ENCODE peak calls at places on chromosomes 13 and 19, in nine cellular contexts. One of them, this sample, is unnamed.

GRCh38 chr19:11247391-11247790 is 8.0 kb downstream of the ANGPTL8 start:
- DNase-seq in lower lobe of right lung: no peak
- DNase-seq in AG04450: no peak
- DNase-seq in Peyer's patch: no peak
- DNase-seq in neural progenitor cell: no peak
- DNase-seq in astrocyte of the spinal cord: no peak
- DNase-seq in Panc1: no peak
- DNase-seq in lower leg skin: no peak
- DNase-seq in spleen: no peak
- DNase-seq in this sample: no peak

GRCh38 chr13:88086577-88086976 is 415.4 kb downstream of the SLITRK5 start:
- DNase-seq in lower lobe of right lung: no peak
- DNase-seq in AG04450: peak
- DNase-seq in Peyer's patch: no peak
- DNase-seq in neural progenitor cell: no peak
- DNase-seq in astrocyte of the spinal cord: peak
- DNase-seq in Panc1: no peak
- DNase-seq in lower leg skin: no peak
- DNase-seq in spleen: no peak
- DNase-seq in this sample: no peak

GRCh38 chr13:77994166-77994565 is 75.5 kb upstream of the EDNRB start:
- DNase-seq in lower lobe of right lung: no peak
- DNase-seq in AG04450: no peak
- DNase-seq in Peyer's patch: no peak
- DNase-seq in neural progenitor cell: no peak
- DNase-seq in astrocyte of the spinal cord: no peak
- DNase-seq in Panc1: no peak
- DNase-seq in lower leg skin: no peak
- DNase-seq in spleen: no peak
- DNase-seq in this sample: no peak

GRCh38 chr19:4369888-4370260 is 26.5 kb downstream of the MPND start:
- DNase-seq in lower lobe of right lung: peak
- DNase-seq in AG04450: no peak
- DNase-seq in Peyer's patch: peak
- DNase-seq in neural progenitor cell: peak
- DNase-seq in astrocyte of the spinal cord: peak
- DNase-seq in Panc1: no peak
- DNase-seq in lower leg skin: no peak
- DNase-seq in spleen: peak
- DNase-seq in this sample: no peak

GRCh38 chr19:46678110-46678732 is 17.2 kb upstream of the DACT3 start:
- DNase-seq in lower lobe of right lung: no peak
- DNase-seq in AG04450: no peak
- DNase-seq in Peyer's patch: peak
- DNase-seq in neural progenitor cell: peak
- DNase-seq in astrocyte of the spinal cord: no peak
- DNase-seq in Panc1: no peak
- DNase-seq in lower leg skin: no peak
- DNase-seq in spleen: peak
- DNase-seq in this sample: no peak

GRCh38 chr13:44302948-44303575 is 70.6 kb upstream of the SERP2 start:
- DNase-seq in lower lobe of right lung: no peak
- DNase-seq in AG04450: no peak
- DNase-seq in Peyer's patch: no peak
- DNase-seq in neural progenitor cell: no peak
- DNase-seq in astrocyte of the spinal cord: no peak
- DNase-seq in Panc1: no peak
- DNase-seq in lower leg skin: no peak
- DNase-seq in spleen: no peak
- DNase-seq in this sample: no peak

GRCh38 chr13:91307887-91308286 is 39.6 kb upstream of the MIR17HG start:
- DNase-seq in lower lobe of right lung: no peak
- DNase-seq in AG04450: no peak
- DNase-seq in Peyer's patch: no peak
- DNase-seq in neural progenitor cell: no peak
- DNase-seq in astrocyte of the spinal cord: no peak
- DNase-seq in Panc1: no peak
- DNase-seq in lower leg skin: no peak
- DNase-seq in spleen: no peak
- DNase-seq in this sample: no peak

GRCh38 chr19:35592226-35592625 is 6.3 kb downstream of the PMIS2 start:
- DNase-seq in lower lobe of right lung: no peak
- DNase-seq in AG04450: peak
- DNase-seq in Peyer's patch: no peak
- DNase-seq in neural progenitor cell: peak
- DNase-seq in astrocyte of the spinal cord: no peak
- DNase-seq in Panc1: peak
- DNase-seq in lower leg skin: no peak
- DNase-seq in spleen: no peak
- DNase-seq in this sample: no peak

GRCh38 chr13:106473174-106473573 is 62.3 kb downstream of the EFNB2 start:
- DNase-seq in lower lobe of right lung: no peak
- DNase-seq in AG04450: no peak
- DNase-seq in Peyer's patch: no peak
- DNase-seq in neural progenitor cell: no peak
- DNase-seq in astrocyte of the spinal cord: no peak
- DNase-seq in Panc1: no peak
- DNase-seq in lower leg skin: no peak
- DNase-seq in spleen: no peak
- DNase-seq in this sample: no peak

GRCh38 chr13:19153782-19154450 is 27.7 kb downstream of the TUBA3C start:
- DNase-seq in lower lobe of right lung: no peak
- DNase-seq in AG04450: no peak
- DNase-seq in Peyer's patch: no peak
- DNase-seq in neural progenitor cell: no peak
- DNase-seq in astrocyte of the spinal cord: no peak
- DNase-seq in Panc1: no peak
- DNase-seq in lower leg skin: no peak
- DNase-seq in spleen: no peak
- DNase-seq in this sample: no peak

GRCh38 chr19:6740589-6741348 is 1.3 kb downstream of the TRIP10 start:
- DNase-seq in lower lobe of right lung: peak
- DNase-seq in AG04450: no peak
- DNase-seq in Peyer's patch: peak
- DNase-seq in neural progenitor cell: peak
- DNase-seq in astrocyte of the spinal cord: peak
- DNase-seq in Panc1: no peak
- DNase-seq in lower leg skin: peak
- DNase-seq in spleen: peak
- DNase-seq in this sample: no peak

GRCh38 chr13:34031629-34032028 is 213.7 kb downstream of the RFC3 start:
- DNase-seq in lower lobe of right lung: no peak
- DNase-seq in AG04450: no peak
- DNase-seq in Peyer's patch: no peak
- DNase-seq in neural progenitor cell: no peak
- DNase-seq in astrocyte of the spinal cord: no peak
- DNase-seq in Panc1: no peak
- DNase-seq in lower leg skin: no peak
- DNase-seq in spleen: no peak
- DNase-seq in this sample: no peak

GRCh38 chr19:7831452-7831851 is 1.4 kb downstream of the EVI5L start:
- DNase-seq in lower lobe of right lung: no peak
- DNase-seq in AG04450: no peak
- DNase-seq in Peyer's patch: no peak
- DNase-seq in neural progenitor cell: peak
- DNase-seq in astrocyte of the spinal cord: no peak
- DNase-seq in Panc1: no peak
- DNase-seq in lower leg skin: no peak
- DNase-seq in spleen: no peak
- DNase-seq in this sample: no peak

GRCh38 chr19:11208526-11209471 is 11.5 kb upstream of the KANK2 start:
- DNase-seq in lower lobe of right lung: no peak
- DNase-seq in AG04450: no peak
- DNase-seq in Peyer's patch: no peak
- DNase-seq in neural progenitor cell: no peak
- DNase-seq in astrocyte of the spinal cord: no peak
- DNase-seq in Panc1: no peak
- DNase-seq in lower leg skin: no peak
- DNase-seq in spleen: no peak
- DNase-seq in this sample: no peak

GRCh38 chr19:18557474-18558201 is at the start of gene KXD1:
- DNase-seq in lower lobe of right lung: peak
- DNase-seq in AG04450: peak
- DNase-seq in Peyer's patch: peak
- DNase-seq in neural progenitor cell: peak
- DNase-seq in astrocyte of the spinal cord: peak
- DNase-seq in Panc1: peak
- DNase-seq in lower leg skin: peak
- DNase-seq in spleen: peak
- DNase-seq in this sample: peak

GRCh38 chr19:518292-519231 is 11.3 kb downstream of the TPGS1 start:
- DNase-seq in lower lobe of right lung: no peak
- DNase-seq in AG04450: no peak
- DNase-seq in Peyer's patch: no peak
- DNase-seq in neural progenitor cell: peak
- DNase-seq in astrocyte of the spinal cord: no peak
- DNase-seq in Panc1: no peak
- DNase-seq in lower leg skin: no peak
- DNase-seq in spleen: peak
- DNase-seq in this sample: no peak

GRCh38 chr19:53879145-53880037 is 2.6 kb upstream of the PRKCG start:
- DNase-seq in lower lobe of right lung: peak
- DNase-seq in AG04450: peak
- DNase-seq in Peyer's patch: peak
- DNase-seq in neural progenitor cell: peak
- DNase-seq in astrocyte of the spinal cord: peak
- DNase-seq in Panc1: no peak
- DNase-seq in lower leg skin: peak
- DNase-seq in spleen: peak
- DNase-seq in this sample: no peak

GRCh38 chr19:55206664-55207500 is 2.4 kb downstream of the PTPRH start:
- DNase-seq in lower lobe of right lung: peak
- DNase-seq in AG04450: peak
- DNase-seq in Peyer's patch: no peak
- DNase-seq in neural progenitor cell: peak
- DNase-seq in astrocyte of the spinal cord: peak
- DNase-seq in Panc1: peak
- DNase-seq in lower leg skin: peak
- DNase-seq in spleen: peak
- DNase-seq in this sample: peak
- H3K4me3 ChIP-seq in lower lobe of right lung: peak
- H3K4me3 ChIP-seq in AG04450: peak
- H3K4me3 ChIP-seq in Peyer's patch: peak
- H3K4me3 ChIP-seq in neural progenitor cell: no peak
- H3K4me3 ChIP-seq in astrocyte of the spinal cord: no peak
- H3K4me3 ChIP-seq in Panc1: peak
- H3K4me3 ChIP-seq in lower leg skin: no peak
- H3K4me3 ChIP-seq in spleen: peak
- H3K4me3 ChIP-seq in this sample: no peak

GRCh38 chr19:9735986-9736385 is 32.6 kb downstream of the ZNF846 start:
- DNase-seq in lower lobe of right lung: no peak
- DNase-seq in AG04450: no peak
- DNase-seq in Peyer's patch: no peak
- DNase-seq in neural progenitor cell: no peak
- DNase-seq in astrocyte of the spinal cord: no peak
- DNase-seq in Panc1: no peak
- DNase-seq in lower leg skin: no peak
- DNase-seq in spleen: no peak
- DNase-seq in this sample: no peak
- H3K4me3 ChIP-seq in lower lobe of right lung: no peak
- H3K4me3 ChIP-seq in AG04450: no peak
- H3K4me3 ChIP-seq in Peyer's patch: no peak
- H3K4me3 ChIP-seq in neural progenitor cell: no peak
- H3K4me3 ChIP-seq in astrocyte of the spinal cord: no peak
- H3K4me3 ChIP-seq in Panc1: no peak
- H3K4me3 ChIP-seq in lower leg skin: no peak
- H3K4me3 ChIP-seq in spleen: no peak
- H3K4me3 ChIP-seq in this sample: no peak

DNA sequence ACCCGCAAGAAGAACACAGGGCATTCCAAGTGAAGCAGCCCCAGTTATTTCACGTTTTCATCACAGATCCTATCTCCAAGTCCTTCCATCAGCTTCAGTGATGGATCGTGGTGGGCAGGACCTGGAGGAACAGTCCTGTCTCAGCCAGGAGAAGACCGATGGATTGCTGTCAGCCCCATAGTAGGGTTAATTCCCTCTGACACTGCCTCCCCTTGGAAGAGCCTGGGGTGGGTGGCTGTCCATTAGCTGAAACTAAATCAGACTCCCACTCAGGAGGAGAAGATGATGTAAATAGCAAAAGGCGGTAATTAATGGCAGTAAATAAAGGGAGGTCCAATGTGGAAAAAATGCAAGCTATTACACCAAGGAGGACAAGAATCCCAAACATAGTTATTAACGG is 131.0 kb downstream of the TNFRSF19 start:
- DNase-seq in lower lobe of right lung: no peak
- DNase-seq in AG04450: no peak
- DNase-seq in Peyer's patch: no peak
- DNase-seq in neural progenitor cell: no peak
- DNase-seq in astrocyte of the spinal cord: no peak
- DNase-seq in Panc1: no peak
- DNase-seq in lower leg skin: no peak
- DNase-seq in spleen: no peak
- DNase-seq in this sample: no peak
- H3K4me3 ChIP-seq in lower lobe of right lung: no peak
- H3K4me3 ChIP-seq in AG04450: no peak
- H3K4me3 ChIP-seq in Peyer's patch: no peak
- H3K4me3 ChIP-seq in neural progenitor cell: no peak
- H3K4me3 ChIP-seq in astrocyte of the spinal cord: no peak
- H3K4me3 ChIP-seq in Panc1: no peak
- H3K4me3 ChIP-seq in lower leg skin: no peak
- H3K4me3 ChIP-seq in spleen: no peak
- H3K4me3 ChIP-seq in this sample: no peak

DNA sequence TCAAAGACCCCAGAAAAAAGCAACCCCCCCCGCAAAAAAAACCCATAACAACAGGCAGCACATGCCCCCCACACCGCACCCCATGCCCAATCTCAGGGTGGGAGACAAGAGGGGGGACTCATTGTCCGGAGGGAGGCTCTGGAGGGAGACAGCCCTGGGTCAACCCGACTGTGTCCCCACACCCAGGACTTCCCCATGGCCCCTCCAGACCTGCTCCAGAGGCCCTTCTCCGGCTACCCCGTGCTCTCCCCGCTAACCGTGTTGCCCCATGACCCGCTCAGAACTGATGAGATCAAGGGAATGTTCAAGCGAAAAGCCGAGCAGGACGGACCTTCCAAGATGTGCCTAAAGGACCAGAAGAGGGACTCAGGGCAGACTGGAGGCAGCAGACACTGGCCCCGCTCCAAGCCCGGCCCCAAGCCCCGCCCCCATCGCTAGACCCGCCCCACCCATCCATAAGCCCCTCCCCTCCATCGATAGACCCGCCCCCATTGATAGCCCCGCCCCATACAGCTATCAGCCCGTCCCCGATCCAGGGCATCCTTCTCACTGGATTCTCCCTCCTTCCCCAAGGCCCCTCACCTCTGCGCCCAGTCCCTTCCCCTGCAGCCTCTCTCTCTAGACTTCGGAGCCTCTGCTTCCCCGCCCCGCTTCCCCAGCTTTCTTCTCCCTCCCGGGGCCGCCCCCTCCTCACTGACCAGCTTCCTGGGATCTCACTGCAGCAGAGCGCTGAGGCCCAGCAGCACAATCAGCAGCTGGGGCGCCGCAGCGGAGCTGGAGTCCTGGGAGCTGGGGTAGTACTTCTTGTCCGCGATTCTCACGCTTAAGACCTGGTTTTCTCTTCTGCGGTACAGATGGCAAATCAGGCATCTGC is 2.2 kb downstream of the BST2 start:
- DNase-seq in lower lobe of right lung: no peak
- DNase-seq in AG04450: no peak
- DNase-seq in Peyer's patch: peak
- DNase-seq in neural progenitor cell: peak
- DNase-seq in astrocyte of the spinal cord: no peak
- DNase-seq in Panc1: no peak
- DNase-seq in lower leg skin: no peak
- DNase-seq in spleen: no peak
- DNase-seq in this sample: no peak
- H3K4me3 ChIP-seq in lower lobe of right lung: peak
- H3K4me3 ChIP-seq in AG04450: no peak
- H3K4me3 ChIP-seq in Peyer's patch: peak
- H3K4me3 ChIP-seq in neural progenitor cell: peak
- H3K4me3 ChIP-seq in astrocyte of the spinal cord: no peak
- H3K4me3 ChIP-seq in Panc1: no peak
- H3K4me3 ChIP-seq in lower leg skin: no peak
- H3K4me3 ChIP-seq in spleen: peak
- H3K4me3 ChIP-seq in this sample: no peak

This sample was measured in keratinocyte.